ENCODE peak calls at places on chromosomes 2 and 18, in ten cellular contexts. One of them, this sample, is unnamed.

GRCh38 chr2:85920810-85921545 is 32.2 kb upstream of the ST3GAL5 start:
- DNase-seq in iPS DF 19.7: no peak
- DNase-seq in renal cortical epithelial cell: peak; percentile 15
- DNase-seq in mesendoderm: peak; percentile 28
- DNase-seq in HEK293T: no peak
- DNase-seq in NCI-H510A treated with DMSO at 0.1 percent for 48 hours: no peak
- DNase-seq in SK-N-DZ: no peak
- DNase-seq in ELR: peak; percentile 37
- DNase-seq in GM20000: no peak
- DNase-seq in hypothalamus: no peak
- DNase-seq in this sample: peak; percentile 92

GRCh38 chr2:83143946-83144345 is 1315.1 kb downstream of the SUCLG1 start:
- DNase-seq in iPS DF 19.7: no peak
- DNase-seq in renal cortical epithelial cell: peak; percentile 75
- DNase-seq in mesendoderm: no peak
- DNase-seq in HEK293T: no peak
- DNase-seq in NCI-H510A treated with DMSO at 0.1 percent for 48 hours: no peak
- DNase-seq in SK-N-DZ: no peak
- DNase-seq in ELR: no peak
- DNase-seq in GM20000: no peak
- DNase-seq in hypothalamus: no peak
- DNase-seq in this sample: no peak

GRCh38 chr2:217992061-217992460 is 10.7 kb downstream of the TNS1 start:
- DNase-seq in iPS DF 19.7: no peak
- DNase-seq in renal cortical epithelial cell: no peak
- DNase-seq in mesendoderm: no peak
- DNase-seq in HEK293T: no peak
- DNase-seq in NCI-H510A treated with DMSO at 0.1 percent for 48 hours: no peak
- DNase-seq in SK-N-DZ: no peak
- DNase-seq in ELR: no peak
- DNase-seq in GM20000: no peak
- DNase-seq in hypothalamus: no peak
- DNase-seq in this sample: no peak

GRCh38 chr2:3670376-3670775 is 12.4 kb downstream of the ALLC start:
- DNase-seq in iPS DF 19.7: no peak
- DNase-seq in renal cortical epithelial cell: no peak
- DNase-seq in mesendoderm: no peak
- DNase-seq in HEK293T: no peak
- DNase-seq in NCI-H510A treated with DMSO at 0.1 percent for 48 hours: no peak
- DNase-seq in SK-N-DZ: no peak
- DNase-seq in ELR: no peak
- DNase-seq in GM20000: no peak
- DNase-seq in hypothalamus: no peak
- DNase-seq in this sample: no peak

GRCh38 chr18:44130365-44130942 is 550.2 kb upstream of the SETBP1 start:
- DNase-seq in iPS DF 19.7: peak; percentile 20
- DNase-seq in renal cortical epithelial cell: peak; percentile 50
- DNase-seq in mesendoderm: peak; percentile 64
- DNase-seq in HEK293T: peak; percentile 21
- DNase-seq in NCI-H510A treated with DMSO at 0.1 percent for 48 hours: peak; percentile 31
- DNase-seq in SK-N-DZ: peak; percentile 54
- DNase-seq in ELR: peak; percentile 3
- DNase-seq in GM20000: peak; percentile 23
- DNase-seq in hypothalamus: no peak
- DNase-seq in this sample: peak; percentile 54

GRCh38 chr2:99926986-99927385 is 215.4 kb downstream of the AFF3 start:
- DNase-seq in iPS DF 19.7: no peak
- DNase-seq in renal cortical epithelial cell: peak; percentile 9
- DNase-seq in mesendoderm: no peak
- DNase-seq in HEK293T: no peak
- DNase-seq in NCI-H510A treated with DMSO at 0.1 percent for 48 hours: no peak
- DNase-seq in SK-N-DZ: no peak
- DNase-seq in ELR: peak; percentile 82
- DNase-seq in GM20000: no peak
- DNase-seq in hypothalamus: no peak
- DNase-seq in this sample: no peak

GRCh38 chr2:218400930-218401833 is 1.5 kb downstream of the CTDSP1 start:
- DNase-seq in iPS DF 19.7: no peak
- DNase-seq in renal cortical epithelial cell: no peak
- DNase-seq in mesendoderm: no peak
- DNase-seq in HEK293T: no peak
- DNase-seq in NCI-H510A treated with DMSO at 0.1 percent for 48 hours: no peak
- DNase-seq in SK-N-DZ: no peak
- DNase-seq in ELR: no peak
- DNase-seq in GM20000: no peak
- DNase-seq in hypothalamus: no peak
- DNase-seq in this sample: no peak

GRCh38 chr18:79574938-79575525 is 104.6 kb upstream of the CTDP1 start:
- DNase-seq in iPS DF 19.7: no peak
- DNase-seq in renal cortical epithelial cell: no peak
- DNase-seq in mesendoderm: no peak
- DNase-seq in HEK293T: no peak
- DNase-seq in NCI-H510A treated with DMSO at 0.1 percent for 48 hours: no peak
- DNase-seq in SK-N-DZ: no peak
- DNase-seq in ELR: no peak
- DNase-seq in GM20000: no peak
- DNase-seq in hypothalamus: no peak
- DNase-seq in this sample: no peak

GRCh38 chr2:123597995-123598394 is 427.1 kb upstream of the CNTNAP5 start:
- DNase-seq in iPS DF 19.7: no peak
- DNase-seq in renal cortical epithelial cell: no peak
- DNase-seq in mesendoderm: no peak
- DNase-seq in HEK293T: no peak
- DNase-seq in NCI-H510A treated with DMSO at 0.1 percent for 48 hours: no peak
- DNase-seq in SK-N-DZ: no peak
- DNase-seq in ELR: no peak
- DNase-seq in GM20000: no peak
- DNase-seq in hypothalamus: no peak
- DNase-seq in this sample: no peak

GRCh38 chr18:78730564-78731422 is 248.8 kb upstream of the SALL3 start:
- DNase-seq in iPS DF 19.7: no peak
- DNase-seq in renal cortical epithelial cell: no peak
- DNase-seq in mesendoderm: no peak
- DNase-seq in HEK293T: no peak
- DNase-seq in NCI-H510A treated with DMSO at 0.1 percent for 48 hours: no peak
- DNase-seq in SK-N-DZ: no peak
- DNase-seq in ELR: no peak
- DNase-seq in GM20000: no peak
- DNase-seq in hypothalamus: no peak
- DNase-seq in this sample: no peak

GRCh38 chr2:142038826-142039225 is 92.0 kb downstream of the LRP1B start:
- DNase-seq in iPS DF 19.7: no peak
- DNase-seq in renal cortical epithelial cell: peak; percentile 65
- DNase-seq in mesendoderm: no peak
- DNase-seq in HEK293T: no peak
- DNase-seq in NCI-H510A treated with DMSO at 0.1 percent for 48 hours: no peak
- DNase-seq in SK-N-DZ: no peak
- DNase-seq in ELR: peak; percentile 17
- DNase-seq in GM20000: no peak
- DNase-seq in hypothalamus: no peak
- DNase-seq in this sample: no peak

GRCh38 chr2:1609706-1610485 is 134.4 kb downstream of the PXDN start:
- DNase-seq in iPS DF 19.7: no peak
- DNase-seq in renal cortical epithelial cell: no peak
- DNase-seq in mesendoderm: no peak
- DNase-seq in HEK293T: no peak
- DNase-seq in NCI-H510A treated with DMSO at 0.1 percent for 48 hours: no peak
- DNase-seq in SK-N-DZ: no peak
- DNase-seq in ELR: no peak
- DNase-seq in GM20000: no peak
- DNase-seq in hypothalamus: no peak
- DNase-seq in this sample: no peak

GRCh38 chr2:210502997-210503621 is 26.6 kb upstream of the LANCL1 start:
- DNase-seq in iPS DF 19.7: peak; percentile 5
- DNase-seq in renal cortical epithelial cell: peak; percentile 61
- DNase-seq in mesendoderm: peak; percentile 62
- DNase-seq in HEK293T: peak; percentile 57
- DNase-seq in NCI-H510A treated with DMSO at 0.1 percent for 48 hours: peak; percentile 21
- DNase-seq in SK-N-DZ: peak; percentile 49
- DNase-seq in ELR: peak; percentile 68
- DNase-seq in GM20000: peak; percentile 46
- DNase-seq in hypothalamus: no peak
- DNase-seq in this sample: peak; percentile 68

GRCh38 chr2:184004945-184005672 is 593.2 kb upstream of the ZNF804A start:
- DNase-seq in iPS DF 19.7: no peak
- DNase-seq in renal cortical epithelial cell: no peak
- DNase-seq in mesendoderm: no peak
- DNase-seq in HEK293T: no peak
- DNase-seq in NCI-H510A treated with DMSO at 0.1 percent for 48 hours: no peak
- DNase-seq in SK-N-DZ: peak; percentile 67
- DNase-seq in ELR: no peak
- DNase-seq in GM20000: no peak
- DNase-seq in hypothalamus: no peak
- DNase-seq in this sample: no peak

GRCh38 chr2:209331291-209331844 is 92.5 kb upstream of the MAP2 start:
- DNase-seq in iPS DF 19.7: no peak
- DNase-seq in renal cortical epithelial cell: peak; percentile 81
- DNase-seq in mesendoderm: peak; percentile 81
- DNase-seq in HEK293T: no peak
- DNase-seq in NCI-H510A treated with DMSO at 0.1 percent for 48 hours: peak; percentile 53
- DNase-seq in SK-N-DZ: peak; percentile 67
- DNase-seq in ELR: peak; percentile 54
- DNase-seq in GM20000: no peak
- DNase-seq in hypothalamus: no peak
- DNase-seq in this sample: peak; percentile 24

GRCh38 chr2:160033732-160034392 is 28.6 kb downstream of the PLA2R1 start:
- DNase-seq in iPS DF 19.7: no peak
- DNase-seq in renal cortical epithelial cell: no peak
- DNase-seq in mesendoderm: no peak
- DNase-seq in HEK293T: no peak
- DNase-seq in NCI-H510A treated with DMSO at 0.1 percent for 48 hours: no peak
- DNase-seq in SK-N-DZ: no peak
- DNase-seq in ELR: peak; percentile 25
- DNase-seq in GM20000: no peak
- DNase-seq in hypothalamus: no peak
- DNase-seq in this sample: peak; percentile 86

GRCh38 chr2:158102446-158102845 is 770 bp downstream of the UPP2 start:
- DNase-seq in iPS DF 19.7: no peak
- DNase-seq in renal cortical epithelial cell: peak; percentile 89
- DNase-seq in mesendoderm: no peak
- DNase-seq in HEK293T: no peak
- DNase-seq in NCI-H510A treated with DMSO at 0.1 percent for 48 hours: no peak
- DNase-seq in SK-N-DZ: no peak
- DNase-seq in ELR: peak; percentile 29
- DNase-seq in GM20000: no peak
- DNase-seq in hypothalamus: no peak
- DNase-seq in this sample: peak; percentile 7

GRCh38 chr2:206245178-206245778 is 29.2 kb upstream of the ZDBF2 start:
- DNase-seq in iPS DF 19.7: no peak
- DNase-seq in renal cortical epithelial cell: no peak
- DNase-seq in mesendoderm: no peak
- DNase-seq in HEK293T: no peak
- DNase-seq in NCI-H510A treated with DMSO at 0.1 percent for 48 hours: peak; percentile 5
- DNase-seq in SK-N-DZ: no peak
- DNase-seq in ELR: no peak
- DNase-seq in GM20000: no peak
- DNase-seq in hypothalamus: no peak
- DNase-seq in this sample: no peak

GRCh38 chr18:23331091-23331920 is 121.8 kb upstream of the RIOK3 start:
- DNase-seq in iPS DF 19.7: no peak
- DNase-seq in renal cortical epithelial cell: no peak
- DNase-seq in mesendoderm: peak; percentile 73
- DNase-seq in HEK293T: no peak
- DNase-seq in NCI-H510A treated with DMSO at 0.1 percent for 48 hours: peak; percentile 57
- DNase-seq in SK-N-DZ: no peak
- DNase-seq in ELR: no peak
- DNase-seq in GM20000: no peak
- DNase-seq in hypothalamus: no peak
- DNase-seq in this sample: no peak

GRCh38 chr2:54574107-54574859 is 118.2 kb downstream of the SPTBN1 start:
- DNase-seq in iPS DF 19.7: no peak
- DNase-seq in renal cortical epithelial cell: peak; percentile 53
- DNase-seq in mesendoderm: no peak
- DNase-seq in HEK293T: no peak
- DNase-seq in NCI-H510A treated with DMSO at 0.1 percent for 48 hours: peak; percentile 48
- DNase-seq in SK-N-DZ: peak; percentile 50
- DNase-seq in ELR: peak; percentile 30
- DNase-seq in GM20000: no peak
- DNase-seq in hypothalamus: no peak
- DNase-seq in this sample: peak; percentile 72

GRCh38 chr2:119475225-119475856 is 43.7 kb downstream of the TMEM37 start:
- DNase-seq in iPS DF 19.7: no peak
- DNase-seq in renal cortical epithelial cell: no peak
- DNase-seq in mesendoderm: peak; percentile 77
- DNase-seq in HEK293T: no peak
- DNase-seq in NCI-H510A treated with DMSO at 0.1 percent for 48 hours: no peak
- DNase-seq in SK-N-DZ: no peak
- DNase-seq in ELR: no peak
- DNase-seq in GM20000: no peak
- DNase-seq in hypothalamus: no peak
- DNase-seq in this sample: no peak

This sample was measured in LHCN-M2.